ENCODE peak calls at places on chromosomes 7 and 10, in ten cellular contexts. S is right lobe of liver, D is GM23338, J is bronchial epithelial cell, W is cardiac muscle cell, O is sigmoid colon, Z is astrocyte of the spinal cord, U is A549, M is Caco-2, P is GM12865. N is an unnamed sample.

GRCh38 chr7:36281945-36282727 is 107.5 kb upstream of the ANLN start:
- DNase-seq in M (no peak), S (no peak), U (no peak), P (no peak), W (no peak), D (no peak), J (peak), Z (peak), O (peak), N (no peak)

GRCh38 chr7:157241631-157242030 is 95.2 kb upstream of the DNAJB6 start:
- DNase-seq in D (no peak), M (no peak), W (no peak), Z (no peak), O (no peak), S (no peak), P (no peak), U (no peak), J (no peak), N (no peak)

GRCh38 chr10:12252882-12253546 is 57.0 kb downstream of the CDC123 start:
- DNase-seq in M (peak), O (no peak), U (peak), S (peak), W (no peak), P (peak), J (no peak), Z (peak), D (peak), N (no peak)

GRCh38 chr10:17910144-17910789 is 41.5 kb upstream of the SLC39A12 start:
- DNase-seq in J (peak), O (peak), U (peak), S (no peak), M (peak), P (peak), Z (peak), D (peak), W (peak), N (peak)

GRCh38 chr7:134873253-134873652 is 93.8 kb downstream of the CALD1 start:
- DNase-seq in D (no peak), M (no peak), P (no peak), J (no peak), W (peak), O (no peak), U (no peak), Z (no peak), S (no peak), N (no peak)

GRCh38 chr7:152869677-152870051 is 110.1 kb downstream of the ACTR3B start:
- DNase-seq in W (no peak), J (no peak), P (no peak), D (no peak), O (no peak), S (no peak), U (no peak), M (no peak), Z (no peak), N (no peak)

GRCh38 chr10:124693801-124694416 is 50.3 kb downstream of the FAM53B start:
- DNase-seq in S (no peak), J (peak), M (no peak), U (no peak), O (peak), P (peak), W (no peak), D (no peak), Z (peak), N (no peak)

GRCh38 chr10:80454526-80455460 is 683 bp downstream of the TSPAN14 start:
- DNase-seq in Z (no peak), S (peak), J (no peak), U (no peak), O (peak), W (no peak), P (peak), M (peak), D (peak), N (no peak)

GRCh38 chr10:124566222-124566888 is 104.7 kb downstream of the LHPP start:
- DNase-seq in S (peak), Z (no peak), J (no peak), U (no peak), W (no peak), M (no peak), D (no peak), P (no peak), O (peak), N (no peak)

GRCh38 chr7:112868609-112869008 is 78.4 kb upstream of the TMEM168 start:
- DNase-seq in P (no peak), S (no peak), W (no peak), O (no peak), D (no peak), Z (no peak), M (no peak), U (no peak), J (no peak), N (no peak)

GRCh38 chr10:91198781-91199180 is 21.7 kb upstream of the PCGF5 start:
- DNase-seq in U (no peak), S (no peak), M (no peak), O (no peak), Z (peak), W (peak), D (no peak), J (peak), P (peak), N (peak)

GRCh38 chr7:47326808-47327207 is 255.1 kb downstream of the TNS3 start:
- DNase-seq in P (no peak), O (peak), W (peak), S (peak), Z (peak), D (no peak), J (no peak), M (no peak), U (no peak), N (peak)

GRCh38 chr7:43337811-43338210 is 225.4 kb downstream of the HECW1 start:
- DNase-seq in J (no peak), U (no peak), W (no peak), M (no peak), Z (no peak), P (no peak), O (no peak), D (no peak), S (no peak), N (no peak)

GRCh38 chr10:44587488-44588140 is 202.7 kb upstream of the CXCL12 start:
- DNase-seq in P (no peak), M (no peak), W (no peak), D (no peak), S (no peak), Z (no peak), U (no peak), J (no peak), O (no peak), N (no peak)

GRCh38 chr10:28984431-28984830 is 304.4 kb upstream of the LYZL1 start:
- DNase-seq in Z (peak), D (no peak), U (peak), P (peak), W (peak), O (peak), M (peak), J (peak), S (peak), N (peak)

GRCh38 chr7:47672966-47673365 is 91.1 kb upstream of the TNS3 start:
- DNase-seq in P (no peak), M (no peak), Z (no peak), U (no peak), J (peak), S (no peak), W (no peak), O (no peak), D (no peak), N (no peak)

GRCh38 chr7:149415391-149416068 is 45.3 kb downstream of the ZNF777 start:
- DNase-seq in P (no peak), U (no peak), W (peak), S (no peak), Z (no peak), J (no peak), O (no peak), M (no peak), D (no peak), N (no peak)

GRCh38 chr7:80858141-80858903 is 60.5 kb downstream of the SEMA3C start:
- DNase-seq in D (no peak), Z (peak), S (no peak), M (no peak), W (peak), O (no peak), P (peak), U (no peak), J (peak), N (no peak)

GRCh38 chr10:28722065-28722803 is 44.9 kb downstream of the BAMBI start:
- DNase-seq in W (peak), U (peak), Z (peak), P (no peak), J (no peak), O (no peak), M (peak), S (peak), D (peak), N (no peak)

GRCh38 chr7:93043393-93043985 is 74.3 kb downstream of the SAMD9 start:
- DNase-seq in J (peak), U (no peak), S (no peak), D (peak), O (no peak), P (no peak), M (no peak), W (peak), Z (peak), N (peak)

GRCh38 chr10:12198156-12198555 is 2.2 kb downstream of the CDC123 start:
- DNase-seq in W (no peak), Z (no peak), S (no peak), D (no peak), P (peak), U (no peak), M (no peak), O (no peak), J (no peak), N (no peak)

GRCh38 chr7:30988346-30989005 is 24.7 kb downstream of the GHRHR start:
- DNase-seq in D (peak), U (no peak), O (peak), W (peak), S (peak), M (peak), P (no peak), Z (no peak), J (no peak), N (no peak)

GRCh38 chr7:16978358-16979244 is 96.8 kb upstream of the AGR3 start:
- DNase-seq in O (no peak), J (peak), M (no peak), Z (peak), P (no peak), U (peak), W (peak), D (peak), S (no peak), N (peak)

GRCh38 chr7:16004661-16005060 is 318.2 kb upstream of the MEOX2 start:
- DNase-seq in U (no peak), M (no peak), P (no peak), O (no peak), J (no peak), Z (no peak), D (no peak), W (no peak), S (no peak), N (no peak)

GRCh38 chr7:6154542-6155404 is 117.7 kb downstream of the CYTH3 start:
- DNase-seq in S (no peak), O (peak), M (no peak), Z (no peak), D (no peak), U (no peak), W (no peak), P (no peak), J (no peak), N (no peak)

GRCh38 chr7:101891124-101891523 is 73.7 kb downstream of the CUX1 start:
- DNase-seq in J (no peak), Z (no peak), U (no peak), P (no peak), M (no peak), D (no peak), S (no peak), O (no peak), W (no peak), N (no peak)

GRCh38 chr7:155808551-155809331 is 3.5 kb downstream of the SHH start:
- DNase-seq in J (no peak), O (no peak), D (peak), Z (no peak), S (peak), W (no peak), P (no peak), U (peak), M (peak), N (no peak)

GRCh38 chr7:148726385-148726784 is 27.7 kb downstream of the CUL1 start:
- DNase-seq in P (no peak), Z (no peak), J (no peak), U (no peak), O (no peak), W (no peak), D (no peak), M (no peak), S (no peak), N (no peak)

GRCh38 chr7:152872745-152873118 is 113.2 kb downstream of the ACTR3B start:
- DNase-seq in S (no peak), M (no peak), J (no peak), O (no peak), W (no peak), Z (no peak), P (no peak), D (no peak), U (no peak), N (no peak)

GRCh38 chr10:114957673-114958072 is 19.7 kb downstream of the TRUB1 start:
- DNase-seq in D (no peak), P (no peak), J (peak), U (no peak), Z (no peak), O (no peak), M (no peak), S (no peak), W (peak), N (no peak)

GRCh38 chr7:150876817-150877526 is 24.7 kb downstream of the AOC1 start:
- DNase-seq in O (peak), U (peak), M (peak), W (peak), Z (peak), P (peak), J (peak), S (peak), D (peak), N (no peak)

GRCh38 chr7:151012921-151013347 is 11.4 kb downstream of the ATG9B start:
- DNase-seq in J (no peak), O (peak), Z (peak), P (no peak), U (peak), S (no peak), W (peak), D (peak), M (peak), N (no peak)

DNA sequence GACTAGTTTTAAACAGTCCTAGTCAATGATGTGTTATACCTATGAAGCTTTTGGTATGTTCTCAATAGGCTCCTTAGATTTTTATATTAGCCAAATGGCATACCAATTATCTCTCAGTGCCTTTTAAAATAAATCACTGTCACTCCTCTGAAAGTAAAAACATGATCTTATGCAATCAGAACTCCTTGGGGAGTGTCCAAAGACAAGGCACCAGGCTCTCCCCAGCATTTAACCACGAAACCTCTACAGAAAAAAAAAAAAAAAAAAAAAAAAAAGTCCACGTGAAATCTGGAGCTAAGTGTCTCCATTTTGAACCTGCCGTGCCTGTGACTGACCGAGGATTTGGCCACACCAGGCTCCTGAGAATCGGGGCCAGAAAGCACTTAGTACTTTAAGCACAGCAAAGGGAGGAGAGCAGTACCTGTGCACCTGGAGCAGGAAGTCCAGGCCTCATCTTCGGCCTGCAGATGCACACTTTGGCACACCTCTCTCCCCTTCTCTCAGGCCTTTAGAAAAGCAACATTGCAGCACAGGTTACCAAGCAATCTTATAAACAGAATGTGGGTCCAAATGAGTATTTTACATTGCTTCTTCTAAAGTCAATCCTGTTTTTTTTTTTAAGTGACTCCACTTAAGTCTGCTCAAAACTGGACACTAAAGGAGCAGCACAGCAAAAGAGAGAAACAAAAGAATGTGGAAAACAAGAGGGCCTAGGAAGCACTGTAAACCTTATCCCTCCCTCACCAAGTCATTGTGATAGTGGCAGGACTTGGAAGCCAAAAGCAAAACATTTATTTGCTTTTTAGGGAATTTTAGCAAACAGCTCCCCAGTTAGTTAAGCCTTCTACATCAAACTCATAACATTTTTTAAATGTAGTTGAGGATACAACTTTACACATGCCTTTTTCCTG is 1.5 kb downstream of the FAM13C start:
- DNase-seq in S (no peak), O (no peak), P (no peak), M (no peak), D (no peak), W (peak), U (no peak), Z (no peak), J (no peak), N (no peak)
- H3K4me3 ChIP-seq in S (no peak), O (peak), P (no peak), M (no peak), D (no peak), W (peak), U (no peak), Z (no peak), J (no peak), N (no peak)

DNA sequence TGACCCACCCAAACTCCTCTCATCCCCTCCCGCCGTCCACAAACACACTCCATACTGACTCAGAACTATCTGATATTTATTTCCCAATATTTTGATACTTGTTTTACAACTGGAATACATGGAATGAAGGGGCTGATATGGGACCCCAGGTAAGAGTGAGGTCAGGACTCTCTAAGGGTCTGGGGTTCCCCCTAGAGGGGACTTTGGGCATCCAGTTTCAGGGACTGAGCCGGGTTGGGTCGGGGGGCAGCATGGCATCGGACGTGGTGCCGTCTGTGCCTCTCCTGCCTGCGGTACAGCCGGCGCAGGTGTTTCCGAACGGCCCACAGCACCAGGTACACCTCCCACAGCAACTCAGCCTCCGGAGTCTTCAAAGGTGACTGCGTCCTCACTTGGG is 7.5 kb downstream of the SPACDR start:
- DNase-seq in D (peak), W (no peak), O (no peak), S (no peak), Z (no peak), M (no peak), J (no peak), U (no peak), P (no peak), N (no peak)
- TF ChIP-seq CTCF in D (peak), W (no peak), O (no peak), S (no peak), Z (no peak), M (peak), J (no peak), U (no peak), P (no peak), N (no peak)

GRCh38 chr7:4809091-4809591 is 33.7 kb downstream of the AP5Z1 start:
- DNase-seq in U (no peak), Z (no peak), D (no peak), O (peak), W (no peak), J (no peak), P (no peak), S (peak), M (no peak), N (no peak)
- H3K4me3 ChIP-seq in U (no peak), Z (no peak), D (no peak), O (peak), W (no peak), J (no peak), P (no peak), S (no peak), M (no peak), N (no peak)

DNA sequence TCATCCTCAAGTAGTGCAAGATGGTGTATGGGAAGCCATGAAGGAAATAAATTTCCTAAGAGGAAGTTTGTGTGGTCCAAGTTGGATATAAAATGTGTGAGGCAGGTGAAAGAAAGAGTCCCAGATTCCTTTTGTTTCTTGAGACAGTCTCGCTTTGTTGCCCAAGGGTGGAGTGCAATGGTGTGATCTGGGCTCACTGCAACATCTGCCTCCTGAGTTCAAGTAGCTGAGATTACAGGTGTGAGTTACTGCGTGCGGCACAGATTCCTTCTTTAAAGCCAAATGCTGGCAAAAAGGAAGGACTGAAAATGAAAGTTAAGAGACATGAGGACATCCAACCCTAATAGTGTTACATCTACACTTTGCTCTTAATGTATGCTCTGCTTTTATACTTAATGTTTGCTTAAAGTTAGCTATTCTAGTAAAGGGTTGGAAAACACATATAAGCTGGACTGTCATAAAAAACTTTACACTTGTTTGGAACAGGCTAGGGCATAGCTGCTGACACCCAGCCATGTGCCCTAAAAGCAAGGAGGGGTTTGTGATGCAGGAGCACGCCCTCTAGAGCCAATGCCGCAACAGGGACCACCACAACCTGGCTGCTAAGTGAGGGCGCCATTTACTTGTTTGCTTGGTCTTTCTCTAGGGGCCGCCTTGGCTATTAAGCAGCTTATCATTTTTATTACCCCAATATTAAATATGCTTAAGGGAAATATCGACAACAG is 34.5 kb downstream of the CLEC2L start:
- DNase-seq in J (no peak), D (peak), P (no peak), Z (no peak), U (no peak), M (no peak), S (no peak), W (no peak), O (no peak), N (no peak)
- TF ChIP-seq CTCF in J (no peak), D (peak), P (no peak), Z (no peak), U (no peak), M (peak), S (no peak), W (no peak), O (no peak), N (no peak)

GRCh38 chr10:86960003-86960862 is 1.8 kb downstream of the SNCG start:
- DNase-seq in J (peak), W (peak), O (no peak), Z (peak), P (peak), S (peak), M (peak), U (no peak), D (peak), N (no peak)

GRCh38 chr10:86957471-86958108 is at the start of gene MMRN2:
- DNase-seq in W (peak), D (no peak), M (no peak), S (peak), Z (no peak), U (no peak), J (no peak), P (no peak), O (no peak), N (no peak)

GRCh38 chr10:86958109-86958830 is at the start of gene SNCG:
- DNase-seq in Z (no peak), O (peak), J (no peak), S (peak), M (no peak), W (peak), D (no peak), U (no peak), P (no peak), N (no peak)

GRCh38 chr10:86959737-86960002 is 1.3 kb downstream of the SNCG start:
- DNase-seq in P (no peak), D (no peak), W (no peak), M (no peak), S (no peak), O (no peak), Z (no peak), U (no peak), J (no peak), N (no peak)

GRCh38 chr10:86958831-86959736 is 685 bp downstream of the SNCG start:
- DNase-seq in D (no peak), M (peak), W (peak), P (no peak), U (peak), J (peak), S (peak), O (peak), Z (peak), N (no peak)
- H3K4me3 ChIP-seq in D (no peak), M (no peak), W (no peak), P (no peak), U (peak), J (peak), S (no peak), O (peak), Z (no peak), N (no peak)

GRCh38 chr10:79333513-79333912 is 13.8 kb upstream of the PPIF start:
- DNase-seq in J (peak), S (no peak), P (no peak), U (no peak), W (peak), O (no peak), Z (peak), M (no peak), D (no peak), N (peak)
- TF ChIP-seq CTCF in J (no peak), S (no peak), P (no peak), U (no peak), W (no peak), O (no peak), Z (no peak), M (no peak), D (no peak), N (no peak)

N was measured in AG09309.